ENCODE peak calls at places on chromosomes 3 and 15, in ten cellular contexts. G, Y, W, J, C, K, Q, P, R and H are unnamed samples.

GRCh38 chr3:138578141-138578540 is 15.9 kb downstream of the CEP70 start:
- DNase-seq in G (no peak), Y (no peak), W (no peak), J (no peak), C (no peak), K (no peak), Q (no peak), P (no peak), R (no peak), H (no peak)

GRCh38 chr3:132911741-132912415 is 126.3 kb upstream of the TMEM108 start:
- DNase-seq in G (no peak), Y (no peak), W (no peak), J (no peak), C (peak; percentile 75), K (no peak), Q (no peak), P (no peak), R (peak; percentile 34), H (no peak)

GRCh38 chr3:66406186-66406585 is 94.6 kb downstream of the LRIG1 start:
- DNase-seq in G (no peak), Y (no peak), W (no peak), J (no peak), C (no peak), K (no peak), Q (no peak), P (no peak), R (no peak), H (no peak)

GRCh38 chr15:51917493-51917892 is 54.1 kb downstream of the LEO1 start:
- DNase-seq in G (no peak), Y (no peak), W (no peak), J (no peak), C (peak; percentile 44), K (peak; percentile 43), Q (no peak), P (peak; percentile 50), R (no peak), H (peak; percentile 52)

GRCh38 chr3:143970773-143971366 is 753 bp upstream of the DIPK2A start:
- DNase-seq in G (peak; percentile 63), Y (peak; percentile 60), W (peak; percentile 28), J (no peak), C (no peak), K (no peak), Q (peak; percentile 60), P (no peak), R (peak; percentile 69), H (peak; percentile 73)

GRCh38 chr15:66085128-66085527 is 168.4 kb downstream of the MEGF11 start:
- DNase-seq in G (peak; percentile 23), Y (no peak), W (no peak), J (no peak), C (no peak), K (no peak), Q (no peak), P (peak; percentile 31), R (no peak), H (no peak)

GRCh38 chr15:55741592-55742497 is 1.1 kb downstream of the PRTG start:
- DNase-seq in G (peak; percentile 3), Y (no peak), W (no peak), J (no peak), C (peak; percentile 10), K (peak; percentile 44), Q (peak; percentile 12), P (peak; percentile 10), R (no peak), H (no peak)

GRCh38 chr3:11206316-11206715 is 52.0 kb downstream of the HRH1 start:
- DNase-seq in G (no peak), Y (no peak), W (no peak), J (no peak), C (no peak), K (no peak), Q (no peak), P (no peak), R (no peak), H (peak; percentile 85)

GRCh38 chr3:17795280-17795679 is 52.8 kb upstream of the TBC1D5 start:
- DNase-seq in G (no peak), Y (no peak), W (no peak), J (no peak), C (no peak), K (no peak), Q (no peak), P (no peak), R (no peak), H (no peak)

GRCh38 chr15:40340740-40341400 is at the start of gene CCDC9B:
- DNase-seq in G (no peak), Y (peak; percentile 92), W (no peak), J (peak; percentile 72), C (peak; percentile 91), K (peak; percentile 84), Q (peak; percentile 89), P (peak; percentile 75), R (peak; percentile 92), H (peak; percentile 92)

GRCh38 chr3:5799421-5799820 is 611.9 kb downstream of the EDEM1 start:
- DNase-seq in G (no peak), Y (no peak), W (no peak), J (no peak), C (no peak), K (no peak), Q (no peak), P (no peak), R (no peak), H (no peak)

GRCh38 chr3:95271330-95271729 is 1208.5 kb downstream of the NSUN3 start:
- DNase-seq in G (no peak), Y (no peak), W (no peak), J (no peak), C (no peak), K (no peak), Q (no peak), P (no peak), R (no peak), H (no peak)

GRCh38 chr15:70355275-70355795 is 257.6 kb upstream of the TLE3 start:
- DNase-seq in G (no peak), Y (no peak), W (no peak), J (no peak), C (no peak), K (no peak), Q (no peak), P (no peak), R (no peak), H (no peak)

GRCh38 chr3:123100192-123100776 is 33.5 kb downstream of the PDIA5 start:
- DNase-seq in G (no peak), Y (no peak), W (no peak), J (no peak), C (no peak), K (no peak), Q (no peak), P (no peak), R (no peak), H (no peak)

GRCh38 chr3:190076601-190077444 is 43.9 kb downstream of the P3H2 start:
- DNase-seq in G (no peak), Y (no peak), W (no peak), J (peak; percentile 79), C (peak; percentile 94), K (no peak), Q (peak; percentile 86), P (peak; percentile 6), R (peak; percentile 76), H (no peak)

GRCh38 chr3:197125601-197126000 is 96.0 kb upstream of the MELTF start:
- DNase-seq in G (no peak), Y (no peak), W (no peak), J (no peak), C (peak; percentile 41), K (no peak), Q (peak; percentile 5), P (no peak), R (no peak), H (no peak)

GRCh38 chr3:52636673-52637072 is 49.0 kb downstream of the PBRM1 start:
- DNase-seq in G (no peak), Y (no peak), W (no peak), J (no peak), C (peak; percentile 3), K (no peak), Q (no peak), P (no peak), R (no peak), H (no peak)

GRCh38 chr3:14428087-14429067 is 26.0 kb downstream of the SLC6A6 start:
- DNase-seq in G (peak; percentile 42), Y (peak; percentile 85), W (peak; percentile 25), J (no peak), C (no peak), K (no peak), Q (no peak), P (no peak), R (no peak), H (no peak)

GRCh38 chr15:31222769-31223345 is 103.8 kb upstream of the KLF13 start:
- DNase-seq in G (no peak), Y (no peak), W (no peak), J (no peak), C (no peak), K (no peak), Q (no peak), P (no peak), R (no peak), H (no peak)

GRCh38 chr3:56691165-56692000 is 8.3 kb upstream of the TASOR start:
- DNase-seq in G (no peak), Y (no peak), W (no peak), J (no peak), C (no peak), K (no peak), Q (no peak), P (no peak), R (no peak), H (no peak)